ENCODE peak calls at places on chromosomes 16 and 17, in four cellular contexts. M is stimulated activated CD4-positive, alpha-beta T cell treated with anti-CD3 and anti-CD28 coated beads, Interleukin-4, amount 100 ng/mL, for 48 hours; K is anterior cingulate cortex; R is memory B cell. J is an unnamed sample.

GRCh38 chr16:78648517-78648916 is 549.1 kb downstream of the WWOX start:
- DNase-seq in R (no peak), M (no peak), K (no peak), J (no peak)

GRCh38 chr17:65220732-65221131 is 83.6 kb downstream of the RGS9 start:
- DNase-seq in R (no peak), K (no peak), M (no peak), J (no peak)

GRCh38 chr16:20761175-20761574 is 2.6 kb upstream of the ACSM3 start:
- DNase-seq in K (no peak), R (no peak), M (no peak), J (no peak)

GRCh38 chr17:21232033-21232749 is 18.2 kb upstream of the TMEM11 start:
- DNase-seq in R (no peak), K (no peak), M (no peak), J (no peak)

GRCh38 chr17:42679001-42679491 is 2.3 kb upstream of the PLEKHH3 start:
- DNase-seq in M (no peak), K (no peak), R (no peak), J (no peak)

GRCh38 chr17:20184977-20185619 is 175.9 kb downstream of the SPECC1 start:
- DNase-seq in R (no peak), K (no peak), M (no peak), J (no peak)

GRCh38 chr16:69201291-69201690 is 14.3 kb downstream of the SNTB2 start:
- DNase-seq in R (no peak), K (no peak), M (no peak), J (no peak)

GRCh38 chr17:8479431-8479947 is 43.8 kb downstream of the NDEL1 start:
- DNase-seq in M (no peak), K (peak; percentile 14), R (no peak), J (peak; percentile 79)

GRCh38 chr16:50460538-50461399 is 87.4 kb upstream of the NKD1 start:
- DNase-seq in K (no peak), R (no peak), M (no peak), J (no peak)

GRCh38 chr17:34728771-34729310 is 149.5 kb downstream of the TMEM132E start:
- DNase-seq in R (no peak), M (no peak), K (no peak), J (no peak)

GRCh38 chr17:77405867-77406513 is 265.2 kb downstream of the SEC14L1 start:
- DNase-seq in M (no peak), R (no peak), K (no peak), J (no peak)

GRCh38 chr16:55250641-55251550 is 73.1 kb upstream of the IRX6 start:
- DNase-seq in R (no peak), K (no peak), M (no peak), J (peak; percentile 10)

GRCh38 chr17:42363767-42364585 is 24.3 kb downstream of the STAT3 start:
- DNase-seq in K (no peak), M (no peak), R (no peak), J (no peak)

GRCh38 chr17:40099627-40100418 is 566 bp downstream of the NR1D1 start:
- DNase-seq in R (peak; percentile 29), M (no peak), K (no peak), J (no peak)

GRCh38 chr16:51155901-51156810 is 5.1 kb upstream of the SALL1 start:
- DNase-seq in R (no peak), M (no peak), K (no peak), J (no peak)

GRCh38 chr16:1293921-1294656 is 15.3 kb upstream of the UBE2I start:
- DNase-seq in M (no peak), K (no peak), R (no peak), J (no peak)

GRCh38 chr17:76612977-76613851 is 27.6 kb upstream of the ST6GALNAC2 start:
- DNase-seq in M (no peak), K (no peak), R (no peak), J (no peak)

GRCh38 chr16:3595521-3596021 is 15.8 kb downstream of the SLX4 start:
- DNase-seq in K (no peak), M (no peak), R (no peak), J (no peak)

GRCh38 chr16:87845807-87846619 is 23.3 kb downstream of the SLC7A5 start:
- DNase-seq in R (no peak), K (no peak), M (no peak), J (no peak)

GRCh38 chr16:57468346-57468745 is 5.9 kb downstream of the POLR2C start:
- DNase-seq in K (no peak), M (no peak), R (no peak), J (no peak)

GRCh38 chr16:30472328-30472942 is at the start of gene ITGAL:
- DNase-seq in M (peak; percentile 62), R (peak; percentile 68), K (no peak), J (no peak)

GRCh38 chr17:2253768-2254406 is 49.7 kb downstream of the SMG6 start:
- DNase-seq in R (no peak), K (no peak), M (no peak), J (no peak)

GRCh38 chr17:59561042-59561441 is 4.4 kb upstream of the DHX40 start:
- DNase-seq in M (no peak), R (no peak), K (no peak), J (no peak)

GRCh38 chr17:2485543-2485942 is 26.1 kb downstream of the METTL16 start:
- DNase-seq in K (no peak), M (no peak), R (no peak), J (no peak)

GRCh38 chr17:82065638-82066303 is at the start of gene DUS1L:
- DNase-seq in M (peak; percentile 63), R (peak; percentile 70), K (peak; percentile 30), J (peak; percentile 29)

GRCh38 chr17:50687200-50688066 is 20.3 kb downstream of the ANKRD40 start:
- DNase-seq in M (no peak), K (no peak), R (no peak), J (no peak)

GRCh38 chr17:18967806-18968744 is 16.1 kb downstream of the SLC5A10 start:
- DNase-seq in R (no peak), M (no peak), K (no peak), J (no peak)

GRCh38 chr16:23110257-23110899 is 38.9 kb downstream of the USP31 start:
- DNase-seq in M (no peak), R (no peak), K (no peak), J (no peak)

GRCh38 chr17:42775534-42776098 is 2.4 kb downstream of the VPS25 start:
- DNase-seq in M (no peak), K (no peak), R (no peak), J (no peak)

GRCh38 chr17:51079049-51079448 is 41.6 kb downstream of the SPAG9 start:
- DNase-seq in K (no peak), R (no peak), M (no peak), J (no peak)

GRCh38 chr17:68383443-68384321 is 73.6 kb downstream of the WIPI1 start:
- DNase-seq in M (no peak), K (no peak), R (no peak), J (peak; percentile 85)

GRCh38 chr17:17941015-17941414 is 31.2 kb downstream of the TOM1L2 start:
- DNase-seq in K (no peak), M (no peak), R (no peak), J (no peak)

GRCh38 chr17:7632492-7632894 is 2.6 kb downstream of the SHBG start:
- DNase-seq in M (no peak), R (no peak), K (no peak), J (peak; percentile 15)

GRCh38 chr17:11514565-11514964 is 83.7 kb upstream of the DNAH9 start:
- DNase-seq in M (no peak), R (no peak), K (no peak), J (no peak)

J was measured in GM04504.